ENCODE peak calls at places on chromosome 22, in nine cellular contexts. Z is right atrium auricular region, J is mammary epithelial cell, B is testis, R is GM12864, E is bronchial epithelial cell, Y is Calu3, K is astrocyte of the spinal cord, X is GM12878. L is an unnamed sample.

GRCh38 chr22:30169002-30169401 is 77.6 kb downstream of the LIF start:
- DNase-seq in Z (no peak), J (no peak), B (no peak), R (no peak), E (no peak), Y (no peak), K (no peak), X (no peak), L (no peak)

GRCh38 chr22:17087176-17088131 is 2.7 kb downstream of the IL17RA start:
- DNase-seq in Z (no peak), J (no peak), B (no peak), R (peak), E (no peak), Y (no peak), K (peak), X (peak), L (no peak)

GRCh38 chr22:25546751-25547150 is 17.7 kb upstream of the GRK3 start:
- DNase-seq in Z (no peak), J (no peak), B (no peak), R (no peak), E (no peak), Y (no peak), K (peak), X (no peak), L (no peak)

GRCh38 chr22:17774206-17774927 is at the start of gene BID:
- DNase-seq in Z (no peak), J (no peak), B (no peak), R (no peak), E (no peak), Y (peak), K (no peak), X (no peak), L (no peak)

GRCh38 chr22:17781319-17782031 is 7.2 kb upstream of the BID start:
- DNase-seq in Z (no peak), J (peak), B (no peak), R (no peak), E (peak), Y (peak), K (peak), X (peak), L (no peak)

GRCh38 chr22:26851125-26851524 is 193.7 kb downstream of the MIAT start:
- DNase-seq in Z (peak), J (no peak), B (no peak), R (no peak), E (no peak), Y (no peak), K (no peak), X (no peak), L (peak)

GRCh38 chr22:44965171-44965570 is 44.6 kb downstream of the PHF21B start:
- DNase-seq in Z (no peak), J (no peak), B (no peak), R (no peak), E (no peak), Y (no peak), K (no peak), X (no peak), L (no peak)

GRCh38 chr22:39363751-39364484 is 14.1 kb downstream of the SYNGR1 start:
- DNase-seq in Z (no peak), J (no peak), B (peak), R (no peak), E (no peak), Y (no peak), K (no peak), X (no peak), L (no peak)

GRCh38 chr22:49951986-49952896 is 8.3 kb upstream of the PIM3 start:
- DNase-seq in Z (no peak), J (peak), B (no peak), R (no peak), E (peak), Y (peak), K (peak), X (no peak), L (no peak)

GRCh38 chr22:24550028-24550901 is 4.7 kb downstream of the GUCD1 start:
- DNase-seq in Z (no peak), J (no peak), B (no peak), R (no peak), E (no peak), Y (peak), K (no peak), X (no peak), L (no peak)

GRCh38 chr22:24370426-24370825 is 57.0 kb upstream of the ADORA2A start:
- DNase-seq in Z (no peak), J (peak), B (no peak), R (no peak), E (peak), Y (no peak), K (no peak), X (no peak), L (no peak)

GRCh38 chr22:30778261-30778660 is 83.6 kb downstream of the OSBP2 start:
- DNase-seq in Z (no peak), J (no peak), B (no peak), R (no peak), E (no peak), Y (no peak), K (no peak), X (no peak), L (no peak)

GRCh38 chr22:27170491-27170890 is 513.1 kb downstream of the MIAT start:
- DNase-seq in Z (no peak), J (no peak), B (peak), R (no peak), E (no peak), Y (peak), K (peak), X (no peak), L (peak)

GRCh38 chr22:37734402-37734700 is 37.5 kb downstream of the TRIOBP start:
- DNase-seq in Z (no peak), J (no peak), B (no peak), R (no peak), E (no peak), Y (no peak), K (no peak), X (no peak), L (no peak)

GRCh38 chr22:37735054-37735453 is 38.2 kb downstream of the TRIOBP start:
- DNase-seq in Z (peak), J (no peak), B (peak), R (no peak), E (no peak), Y (peak), K (no peak), X (no peak), L (no peak)

GRCh38 chr22:37732699-37733607 is 36.1 kb downstream of the TRIOBP start:
- DNase-seq in Z (no peak), J (no peak), B (no peak), R (no peak), E (no peak), Y (no peak), K (no peak), X (no peak), L (no peak)

GRCh38 chr22:37733625-37734401 is 37.0 kb downstream of the TRIOBP start:
- DNase-seq in Z (no peak), J (no peak), B (no peak), R (no peak), E (no peak), Y (no peak), K (no peak), X (no peak), L (no peak)

DNA sequence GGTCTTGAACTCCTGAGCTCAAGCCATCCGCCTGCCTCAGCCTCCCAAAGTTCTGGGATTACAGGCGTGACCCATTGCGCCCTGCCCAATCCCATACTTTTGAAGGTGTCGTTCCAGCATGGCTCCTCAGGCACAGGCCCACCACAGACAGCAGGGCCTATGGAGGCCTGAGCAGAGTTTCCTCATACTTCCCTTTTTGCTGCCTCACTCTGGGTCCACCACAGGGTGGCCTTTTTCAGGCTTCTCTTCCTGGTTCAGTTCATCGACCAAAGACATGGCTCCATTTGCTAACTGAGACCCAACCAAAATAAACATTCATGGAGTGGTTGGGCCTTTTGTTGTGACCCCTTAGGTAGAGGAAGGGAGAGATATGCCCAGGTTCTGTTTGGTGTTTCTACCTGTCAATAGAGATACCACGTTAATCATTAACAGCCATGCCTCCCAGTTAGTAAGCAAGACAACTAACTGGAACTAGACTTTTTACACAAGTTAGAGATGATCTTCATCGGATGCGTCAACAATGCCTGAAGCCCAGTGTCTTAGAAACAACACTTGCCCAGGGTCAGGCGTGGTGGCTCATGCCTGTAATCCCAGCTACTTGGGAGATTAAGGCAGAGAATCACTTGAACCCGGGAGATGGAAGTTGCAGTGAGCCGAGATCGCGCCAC is 35.1 kb downstream of the TRIOBP start:
- DNase-seq in Z (no peak), J (no peak), B (no peak), R (no peak), E (no peak), Y (peak), K (no peak), X (no peak), L (no peak)
- TF ChIP-seq CTCF in Z (no peak), J (peak), B (no peak), R (no peak), E (no peak), Y (no peak), K (no peak), X (peak), L (no peak)

GRCh38 chr22:31943976-31944699 is at the start of gene YWHAH:
- DNase-seq in Z (peak), J (peak), B (peak), R (peak), E (peak), Y (peak), K (peak), X (peak), L (peak)

GRCh38 chr22:31945971-31946680 is 1.8 kb downstream of the YWHAH start:
- DNase-seq in Z (no peak), J (no peak), B (no peak), R (no peak), E (no peak), Y (no peak), K (peak), X (no peak), L (no peak)

GRCh38 chr22:31943206-31943975 is 944 bp upstream of the YWHAH start:
- DNase-seq in Z (no peak), J (no peak), B (no peak), R (no peak), E (no peak), Y (no peak), K (no peak), X (no peak), L (no peak)

GRCh38 chr22:31945478-31945815 is 1.1 kb downstream of the YWHAH start:
- DNase-seq in Z (no peak), J (no peak), B (no peak), R (no peak), E (no peak), Y (no peak), K (no peak), X (no peak), L (no peak)

GRCh38 chr22:31944700-31945477 is 554 bp downstream of the YWHAH start:
- DNase-seq in Z (peak), J (no peak), B (peak), R (no peak), E (no peak), Y (peak), K (peak), X (no peak), L (peak)
- TF ChIP-seq CTCF in Z (no peak), J (peak), B (no peak), R (no peak), E (peak), Y (peak), K (peak), X (no peak), L (no peak)

GRCh38 chr22:22833488-22833887 is 54.1 kb upstream of the IGLL5 start:
- DNase-seq in Z (no peak), J (no peak), B (no peak), R (no peak), E (no peak), Y (no peak), K (no peak), X (no peak), L (no peak)
- TF ChIP-seq CTCF in Z (no peak), J (no peak), B (no peak), R (no peak), E (no peak), Y (no peak), K (no peak), X (no peak), L (no peak)

DNA sequence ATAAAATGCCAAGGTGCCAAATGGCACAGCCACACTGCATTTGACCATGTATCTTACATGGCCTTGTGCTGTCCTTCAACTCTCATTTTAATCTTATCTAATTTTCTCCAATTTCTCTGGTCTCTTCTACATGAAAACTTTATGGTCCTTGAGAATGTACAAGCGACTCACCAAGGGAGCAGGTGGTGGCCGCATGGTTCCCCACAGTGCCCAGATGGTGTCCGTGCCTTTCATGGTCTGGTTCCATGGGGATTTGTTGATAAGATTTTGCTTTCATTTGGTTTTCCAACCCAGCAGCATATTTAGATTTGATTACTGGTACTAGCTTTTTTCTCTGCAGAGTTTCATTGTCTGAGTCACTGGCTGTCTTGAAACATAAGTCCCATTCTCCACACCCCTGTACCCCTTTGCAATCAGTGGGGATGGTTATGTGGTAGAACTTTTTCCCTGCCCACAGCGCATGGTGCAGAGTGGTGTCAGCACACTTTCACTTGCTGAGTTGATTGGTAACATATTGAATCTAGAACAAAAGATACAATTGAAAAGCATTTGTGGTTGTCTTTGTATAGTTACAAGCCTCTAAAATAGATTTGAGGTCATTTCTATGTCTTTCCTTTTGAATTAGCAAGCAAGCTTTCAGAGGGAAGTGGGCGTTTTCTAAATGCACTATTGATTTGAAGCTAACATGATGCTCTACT is 24.1 kb downstream of the ZNRF3 start:
- DNase-seq in Z (no peak), J (no peak), B (peak), R (peak), E (no peak), Y (no peak), K (peak), X (peak), L (no peak)
- TF ChIP-seq CTCF in Z (no peak), J (no peak), B (no peak), R (no peak), E (no peak), Y (no peak), K (no peak), X (no peak), L (no peak)

DNA sequence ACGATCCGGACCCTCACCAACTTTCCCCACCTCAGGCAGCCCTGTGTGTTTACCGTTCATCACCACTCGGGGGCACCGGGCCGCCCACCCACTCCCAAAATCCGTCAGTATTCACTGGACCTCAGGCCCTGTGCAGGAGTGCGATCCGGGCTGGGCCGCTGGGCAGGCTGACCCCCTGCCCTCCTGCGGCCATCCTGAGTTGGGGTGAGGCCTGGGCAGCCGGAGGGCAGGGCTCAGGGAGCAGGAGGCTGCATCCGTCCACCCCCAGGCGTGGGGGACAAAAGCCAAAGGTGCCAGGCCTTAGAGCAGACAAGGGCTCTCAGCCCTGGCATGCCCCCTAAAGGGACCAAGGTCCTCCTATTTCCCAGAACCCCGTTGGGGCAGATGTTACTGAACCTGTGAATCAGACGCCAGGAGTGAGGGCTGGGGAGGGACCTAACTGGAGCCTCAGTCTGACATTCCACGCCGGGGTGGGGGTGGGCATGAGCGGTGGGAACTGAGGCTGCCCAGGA is 16.8 kb upstream of the TMEM191C start:
- DNase-seq in Z (no peak), J (no peak), B (peak), R (no peak), E (no peak), Y (no peak), K (no peak), X (no peak), L (peak)
- TF ChIP-seq CTCF in Z (no peak), J (no peak), B (no peak), R (no peak), E (no peak), Y (no peak), K (no peak), X (no peak), L (no peak)

DNA sequence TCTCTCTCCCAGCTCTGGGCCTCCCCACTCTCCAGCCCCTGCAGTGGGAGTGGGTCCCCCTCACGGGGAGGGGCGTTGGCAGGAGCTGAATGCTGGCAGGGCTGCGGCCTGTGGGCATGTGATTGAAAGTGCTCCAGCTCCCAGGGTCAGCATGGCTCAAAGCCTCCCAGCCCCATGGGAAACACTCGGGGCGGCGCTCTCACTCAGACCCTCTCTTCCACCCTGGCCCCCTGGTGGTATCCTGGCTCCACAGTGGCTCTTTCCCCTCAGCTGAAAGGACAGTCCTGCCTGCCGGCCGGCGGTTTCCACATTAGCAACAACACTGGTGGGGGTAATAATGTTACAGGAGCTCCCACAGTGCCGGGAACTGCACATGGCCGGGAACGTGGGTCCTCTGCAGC is 35.5 kb downstream of the POLR3H start:
- DNase-seq in Z (no peak), J (no peak), B (no peak), R (no peak), E (no peak), Y (no peak), K (no peak), X (no peak), L (no peak)
- TF ChIP-seq CTCF in Z (no peak), J (peak), B (no peak), R (no peak), E (no peak), Y (no peak), K (peak), X (no peak), L (no peak)

DNA sequence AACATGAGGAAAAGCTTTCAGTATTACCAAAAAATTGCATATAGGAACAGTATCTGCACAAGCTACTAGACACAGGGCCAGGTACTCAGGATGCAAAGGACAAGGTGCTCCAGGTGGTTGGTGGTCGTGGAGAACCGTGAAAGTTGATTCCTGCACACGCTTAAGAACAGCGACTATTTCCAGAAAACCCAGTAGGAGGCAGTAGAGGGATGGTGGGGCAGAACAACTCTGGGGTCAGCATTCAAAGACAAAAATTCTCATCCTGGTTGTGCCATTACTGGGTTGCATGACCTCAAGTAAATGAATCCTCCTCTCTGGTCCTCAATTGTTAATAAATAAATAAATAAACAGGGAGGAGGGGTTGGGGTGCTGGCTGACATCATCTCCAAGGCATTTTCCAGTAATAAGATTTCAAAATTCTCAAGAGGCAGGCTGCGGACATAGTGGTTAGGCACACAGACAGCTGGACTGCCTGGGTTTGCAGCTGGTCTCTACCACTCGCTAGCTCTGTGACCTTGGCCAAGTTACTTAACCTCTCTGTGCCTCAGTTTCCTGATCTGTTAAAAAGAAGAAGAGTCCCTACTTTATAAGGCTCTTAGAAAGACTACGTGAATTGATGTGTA is 89.6 kb downstream of the ISX start:
- DNase-seq in Z (no peak), J (no peak), B (no peak), R (no peak), E (no peak), Y (no peak), K (no peak), X (no peak), L (no peak)
- TF ChIP-seq CTCF in Z (no peak), J (no peak), B (no peak), R (peak), E (no peak), Y (no peak), K (no peak), X (no peak), L (no peak)

GRCh38 chr22:20794132-20794990 is 20.4 kb downstream of the SERPIND1 start:
- DNase-seq in Z (no peak), J (no peak), B (no peak), R (no peak), E (no peak), Y (no peak), K (no peak), X (no peak), L (no peak)
- TF ChIP-seq CTCF in Z (no peak), J (no peak), B (no peak), R (no peak), E (no peak), Y (no peak), K (no peak), X (no peak), L (no peak)

GRCh38 chr22:33083212-33083611 is 25.0 kb upstream of the SYN3 start:
- DNase-seq in Z (no peak), J (no peak), B (no peak), R (no peak), E (peak), Y (no peak), K (no peak), X (peak), L (no peak)
- TF ChIP-seq CTCF in Z (no peak), J (peak), B (no peak), R (peak), E (no peak), Y (no peak), K (no peak), X (peak), L (no peak)